ENCODE peak calls at places on chromosomes 7 and 10, in ten cellular contexts. D is CD8-positive, alpha-beta T cell; R is PC-3; E is neural progenitor cell; O is uterus; X is naive thymus-derived CD4-positive, alpha-beta T cell; V is AG04450; Y is OCI-LY7; H is lower lobe of right lung; F is hepatocyte. K is an unnamed sample.

GRCh38 chr7:130941322-130942210 is 207.6 kb upstream of the KLF14 start:
- DNase-seq in D (no peak), R (peak), E (no peak), O (peak), X (no peak), V (no peak), Y (peak), H (peak), F (peak), K (no peak)

GRCh38 chr7:41916450-41916927 is 213.6 kb upstream of the INHBA start:
- DNase-seq in D (no peak), R (peak), E (no peak), O (peak), X (no peak), V (peak), Y (no peak), H (no peak), F (peak), K (no peak)

GRCh38 chr10:42930516-42931205 is 146.2 kb upstream of the RET start:
- DNase-seq in D (no peak), R (no peak), E (no peak), O (no peak), X (no peak), V (no peak), Y (no peak), H (no peak), F (no peak), K (no peak)

GRCh38 chr7:98400538-98401427 is at the start of gene BAIAP2L1:
- DNase-seq in D (peak), R (peak), E (peak), O (peak), X (peak), V (no peak), Y (peak), H (peak), F (peak), K (peak)

GRCh38 chr10:102414749-102415148 is 3.8 kb downstream of the PSD start:
- DNase-seq in D (no peak), R (no peak), E (no peak), O (no peak), X (no peak), V (no peak), Y (no peak), H (no peak), F (no peak), K (no peak)

GRCh38 chr10:71251319-71251718 is 38.9 kb downstream of the UNC5B start:
- DNase-seq in D (no peak), R (no peak), E (no peak), O (no peak), X (no peak), V (no peak), Y (no peak), H (peak), F (no peak), K (no peak)

GRCh38 chr10:128734161-128734560 is 607.9 kb upstream of the MKI67 start:
- DNase-seq in D (no peak), R (no peak), E (no peak), O (no peak), X (no peak), V (no peak), Y (no peak), H (no peak), F (no peak), K (no peak)

GRCh38 chr7:130390486-130390885 is 10.2 kb downstream of the CPA1 start:
- DNase-seq in D (no peak), R (no peak), E (no peak), O (no peak), X (no peak), V (no peak), Y (no peak), H (no peak), F (no peak), K (no peak)

GRCh38 chr7:87316846-87317545 is 28.5 kb upstream of the CROT start:
- DNase-seq in D (no peak), R (peak), E (peak), O (no peak), X (no peak), V (peak), Y (no peak), H (no peak), F (no peak), K (no peak)

GRCh38 chr7:47480576-47481538 is 101.1 kb downstream of the TNS3 start:
- DNase-seq in D (no peak), R (no peak), E (peak), O (no peak), X (no peak), V (no peak), Y (no peak), H (no peak), F (no peak), K (peak)

GRCh38 chr7:47479821-47480575 is 101.9 kb downstream of the TNS3 start:
- DNase-seq in D (no peak), R (no peak), E (peak), O (no peak), X (no peak), V (no peak), Y (peak), H (no peak), F (no peak), K (no peak)

GRCh38 chr7:47481656-47482012 is 100.3 kb downstream of the TNS3 start:
- DNase-seq in D (no peak), R (no peak), E (no peak), O (no peak), X (no peak), V (no peak), Y (no peak), H (no peak), F (no peak), K (no peak)

GRCh38 chr7:47483604-47484273 is 98.2 kb downstream of the TNS3 start:
- DNase-seq in D (no peak), R (peak), E (no peak), O (no peak), X (no peak), V (no peak), Y (peak), H (no peak), F (no peak), K (peak)

DNA sequence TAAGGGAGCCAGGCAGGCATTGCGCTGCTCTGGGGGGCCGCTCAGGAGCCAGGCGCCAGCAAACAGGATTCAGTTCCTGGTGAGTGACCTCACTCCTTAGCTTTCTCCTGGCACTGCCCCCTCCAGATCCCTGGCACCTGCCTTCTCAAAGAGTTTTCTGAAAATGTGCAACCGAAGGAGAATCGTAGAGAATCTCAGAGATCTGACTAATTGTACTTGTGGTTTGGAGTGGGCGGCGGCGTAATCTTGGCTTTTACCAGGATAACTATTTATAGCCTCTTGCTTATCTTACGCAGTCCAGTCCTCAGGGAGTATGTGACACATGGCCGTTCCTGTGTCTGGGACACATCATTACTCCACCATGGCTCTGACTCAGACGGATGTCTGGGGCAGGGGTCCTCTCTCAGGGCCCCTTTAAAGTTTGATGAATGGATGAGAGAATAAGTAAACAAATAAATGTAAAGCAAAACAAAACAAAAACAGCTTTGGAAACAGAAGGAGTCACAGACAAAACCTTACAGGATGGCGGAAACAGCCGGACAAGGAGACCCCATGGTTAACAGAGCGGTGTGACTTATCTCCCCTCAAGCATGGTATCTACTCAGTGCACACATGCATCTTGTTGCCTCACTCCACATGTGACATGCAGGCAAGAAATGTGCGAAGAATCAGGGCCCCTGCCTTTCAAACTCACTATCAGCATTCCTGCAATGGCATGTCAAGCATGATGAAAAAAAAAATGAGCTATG is 99.7 kb downstream of the TNS3 start:
- DNase-seq in D (no peak), R (peak), E (no peak), O (peak), X (no peak), V (peak), Y (no peak), H (no peak), F (peak), K (peak)
- H3K4me3 ChIP-seq in D (no peak), R (peak), E (no peak), O (no peak), X (no peak), V (peak), Y (no peak), H (no peak), F (no peak), K (no peak)

DNA sequence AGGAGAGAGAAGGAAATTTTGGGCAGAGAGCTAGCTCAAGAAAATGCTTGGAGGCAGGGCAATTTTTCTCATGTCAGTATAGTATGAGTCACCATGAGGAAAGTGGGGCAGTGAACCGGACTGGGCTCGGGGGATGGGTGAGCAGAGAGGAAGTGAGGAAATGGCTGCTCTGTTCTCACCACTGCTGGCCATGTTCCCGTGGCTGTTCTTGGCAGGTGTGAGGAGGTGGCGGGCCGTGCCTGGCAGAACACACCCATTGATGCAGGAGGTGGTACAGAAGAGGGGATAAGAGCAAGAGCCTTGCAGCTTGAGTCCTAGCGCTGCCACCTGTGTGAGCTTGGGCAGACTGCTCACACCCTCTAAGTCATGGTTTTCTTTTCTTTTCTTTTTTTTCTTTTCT is 304.4 kb upstream of the LYZL1 start:
- DNase-seq in D (no peak), R (peak), E (no peak), O (peak), X (no peak), V (peak), Y (no peak), H (peak), F (peak), K (peak)
- H3K27ac ChIP-seq in D (no peak), R (peak), E (no peak), O (peak), X (no peak), V (no peak), Y (no peak), H (no peak), F (peak), K (no peak)

DNA sequence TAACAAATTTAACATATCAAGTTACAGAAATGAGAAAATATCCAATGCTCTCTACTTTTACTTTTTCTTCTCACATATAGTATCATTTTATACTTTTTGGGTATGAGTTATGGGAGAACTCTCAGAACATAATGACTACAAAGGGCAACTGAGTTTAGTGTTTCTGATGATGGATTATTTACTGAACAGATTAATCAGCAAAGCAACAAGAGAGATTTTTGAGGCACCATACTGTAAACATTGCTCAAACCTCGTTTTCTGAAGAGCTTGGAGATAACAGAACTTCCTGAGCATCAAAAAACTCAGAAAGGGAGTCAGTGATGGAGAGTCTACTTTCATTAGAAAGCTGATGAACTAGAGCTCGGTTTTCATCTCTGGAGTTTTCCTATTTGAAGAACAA is 84.8 kb upstream of the GSDME start:
- DNase-seq in D (no peak), R (no peak), E (no peak), O (no peak), X (no peak), V (no peak), Y (no peak), H (no peak), F (no peak), K (no peak)
- H3K4me3 ChIP-seq in D (no peak), R (no peak), E (no peak), O (no peak), X (no peak), V (no peak), Y (peak), H (no peak), F (no peak), K (no peak)

GRCh38 chr7:85104432-85105205 is 82.2 kb downstream of the SEMA3D start:
- DNase-seq in D (no peak), R (peak), E (no peak), O (no peak), X (no peak), V (no peak), Y (no peak), H (no peak), F (no peak), K (no peak)

GRCh38 chr7:85103962-85104361 is 82.9 kb downstream of the SEMA3D start:
- DNase-seq in D (no peak), R (peak), E (no peak), O (no peak), X (no peak), V (no peak), Y (no peak), H (no peak), F (no peak), K (no peak)

GRCh38 chr7:85101347-85101746 is 85.5 kb downstream of the SEMA3D start:
- DNase-seq in D (no peak), R (no peak), E (no peak), O (no peak), X (no peak), V (no peak), Y (no peak), H (no peak), F (no peak), K (no peak)

GRCh38 chr7:85102813-85103350 is 84.0 kb downstream of the SEMA3D start:
- DNase-seq in D (no peak), R (peak), E (no peak), O (no peak), X (no peak), V (no peak), Y (no peak), H (no peak), F (no peak), K (no peak)

DNA sequence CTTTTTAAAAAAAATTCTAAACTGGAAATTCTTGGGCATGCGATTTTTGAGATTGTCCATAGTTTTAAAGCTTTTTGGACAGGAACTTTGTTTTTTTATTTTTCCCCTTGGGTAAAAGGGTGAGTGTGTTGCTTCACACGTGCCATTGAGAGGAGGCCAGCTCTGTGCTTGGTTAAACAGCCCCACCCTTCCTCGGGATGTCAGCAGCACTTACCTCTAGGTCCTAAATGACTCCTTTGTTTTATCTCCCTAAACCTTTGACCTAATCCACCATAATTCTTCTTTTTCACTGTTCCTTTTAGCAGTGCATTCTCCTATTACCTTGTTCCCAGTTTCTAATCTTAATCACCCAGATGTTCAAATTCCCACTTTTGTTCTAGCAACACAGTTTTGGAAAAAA is 83.5 kb downstream of the SEMA3D start:
- DNase-seq in D (no peak), R (peak), E (no peak), O (no peak), X (no peak), V (no peak), Y (no peak), H (no peak), F (no peak), K (peak)
- H3K27ac ChIP-seq in D (no peak), R (peak), E (no peak), O (no peak), X (no peak), V (no peak), Y (no peak), H (no peak), F (no peak), K (no peak)

DNA sequence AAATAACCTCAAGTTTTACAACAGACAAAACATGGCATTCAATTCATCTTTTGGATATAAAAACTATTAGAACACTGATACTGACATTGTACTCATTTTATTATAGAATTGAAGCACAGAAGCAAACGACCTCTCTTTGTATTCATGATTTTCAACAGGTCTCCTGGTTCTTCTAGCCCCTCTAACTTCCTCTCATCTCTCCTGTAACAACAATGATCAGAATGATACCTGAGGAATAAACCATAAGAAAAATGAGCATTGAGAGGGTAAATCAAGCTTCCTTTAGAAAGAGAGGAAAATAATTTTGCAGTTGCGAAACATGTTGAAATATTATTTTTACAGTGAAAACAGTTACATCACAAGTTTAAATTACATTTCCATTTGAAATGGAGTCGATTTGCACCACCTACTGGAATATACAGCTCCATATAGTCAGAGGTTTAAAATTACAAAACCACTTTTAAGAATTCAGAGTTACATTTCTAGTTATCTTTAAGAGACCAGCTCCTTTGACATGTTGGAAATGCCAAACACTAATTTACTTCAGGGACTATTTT is 17.5 kb upstream of the TEX36 start:
- DNase-seq in D (no peak), R (peak), E (no peak), O (no peak), X (no peak), V (no peak), Y (no peak), H (no peak), F (no peak), K (no peak)
- H3K4me3 ChIP-seq in D (no peak), R (no peak), E (no peak), O (no peak), X (no peak), V (no peak), Y (no peak), H (no peak), F (no peak), K (no peak)

K was measured in aorta.